ENCODE peak calls at places on chromosomes 12 and 14, in five cellular contexts. One of them, this sample, is unnamed.

GRCh38 chr14:71591929-71592328 is 340.3 kb upstream of the RGS6 start:
- DNase-seq in hepatocyte: no peak
- DNase-seq in GM23248: peak; percentile 90
- DNase-seq in HCT116: peak; percentile 16
- DNase-seq in HepG2: no peak
- DNase-seq in this sample: peak; percentile 84

GRCh38 chr14:32413967-32414640 is 85.0 kb downstream of the AKAP6 start:
- DNase-seq in HepG2: no peak
- DNase-seq in HCT116: no peak
- DNase-seq in hepatocyte: no peak
- DNase-seq in GM23248: no peak
- DNase-seq in this sample: no peak

GRCh38 chr12:124650912-124651311 is 83.5 kb upstream of the NCOR2 start:
- DNase-seq in HCT116: no peak
- DNase-seq in HepG2: no peak
- DNase-seq in GM23248: no peak
- DNase-seq in hepatocyte: no peak
- DNase-seq in this sample: no peak

GRCh38 chr12:130764475-130765185 is 48.5 kb upstream of the RIMBP2 start:
- DNase-seq in HCT116: peak; percentile 65
- DNase-seq in hepatocyte: no peak
- DNase-seq in GM23248: peak; percentile 63
- DNase-seq in HepG2: no peak
- DNase-seq in this sample: peak; percentile 38

GRCh38 chr12:68030248-68030647 is 41.0 kb downstream of the IFNG-AS1 start:
- DNase-seq in HepG2: no peak
- DNase-seq in hepatocyte: no peak
- DNase-seq in HCT116: no peak
- DNase-seq in GM23248: no peak
- DNase-seq in this sample: no peak

GRCh38 chr14:92039073-92039719 is 663 bp downstream of the TRIP11 start:
- DNase-seq in HCT116: peak; percentile 49
- DNase-seq in hepatocyte: peak; percentile 78
- DNase-seq in HepG2: peak; percentile 77
- DNase-seq in GM23248: peak; percentile 77
- DNase-seq in this sample: peak; percentile 50

GRCh38 chr12:124871297-124871696 is 7.6 kb upstream of the SCARB1 start:
- DNase-seq in GM23248: no peak
- DNase-seq in HCT116: no peak
- DNase-seq in HepG2: no peak
- DNase-seq in hepatocyte: no peak
- DNase-seq in this sample: no peak

GRCh38 chr12:56032006-56032405 is 9.7 kb upstream of the RPS26 start:
- DNase-seq in GM23248: no peak
- DNase-seq in HepG2: no peak
- DNase-seq in HCT116: no peak
- DNase-seq in hepatocyte: no peak
- DNase-seq in this sample: no peak

GRCh38 chr12:95257541-95257940 is 39.9 kb downstream of the VEZT start:
- DNase-seq in HepG2: no peak
- DNase-seq in hepatocyte: no peak
- DNase-seq in GM23248: no peak
- DNase-seq in HCT116: no peak
- DNase-seq in this sample: no peak

GRCh38 chr14:28763914-28764848 is 2.4 kb upstream of the FOXG1 start:
- DNase-seq in GM23248: no peak
- DNase-seq in hepatocyte: no peak
- DNase-seq in HepG2: no peak
- DNase-seq in HCT116: no peak
- DNase-seq in this sample: no peak

GRCh38 chr12:113940929-113941486 is 25.1 kb downstream of the RBM19 start:
- DNase-seq in HepG2: no peak
- DNase-seq in HCT116: no peak
- DNase-seq in hepatocyte: no peak
- DNase-seq in GM23248: no peak
- DNase-seq in this sample: no peak

GRCh38 chr12:113938471-113938870 is 27.7 kb downstream of the RBM19 start:
- DNase-seq in HCT116: no peak
- DNase-seq in HepG2: no peak
- DNase-seq in hepatocyte: no peak
- DNase-seq in GM23248: no peak
- DNase-seq in this sample: no peak

GRCh38 chr12:113939867-113940266 is 26.3 kb downstream of the RBM19 start:
- DNase-seq in GM23248: no peak
- DNase-seq in hepatocyte: no peak
- DNase-seq in HCT116: no peak
- DNase-seq in HepG2: no peak
- DNase-seq in this sample: no peak

GRCh38 chr12:113942209-113942608 is 23.9 kb downstream of the RBM19 start:
- DNase-seq in hepatocyte: no peak
- DNase-seq in HCT116: no peak
- DNase-seq in GM23248: no peak
- DNase-seq in HepG2: no peak
- DNase-seq in this sample: no peak

GRCh38 chr12:113940357-113940756 is 25.8 kb downstream of the RBM19 start:
- DNase-seq in HCT116: no peak
- DNase-seq in HepG2: no peak
- DNase-seq in hepatocyte: no peak
- DNase-seq in GM23248: no peak
- DNase-seq in this sample: no peak
- H3K27ac ChIP-seq in HCT116: no peak overlapping the region
- H3K27ac ChIP-seq in HepG2: no peak overlapping the region
- H3K27ac ChIP-seq in hepatocyte: no peak overlapping the region
- H3K27ac ChIP-seq in GM23248: no peak overlapping the region
- H3K27ac ChIP-seq in this sample: no peak overlapping the region

GRCh38 chr14:58151701-58152568 is at the start of gene ARMH4:
- DNase-seq in HepG2: peak; percentile 63
- DNase-seq in GM23248: peak; percentile 91
- DNase-seq in HCT116: peak; percentile 57
- DNase-seq in hepatocyte: peak; percentile 92
- DNase-seq in this sample: peak; percentile 94
- TF ChIP-seq EZH2 in HepG2: peak; percentile 76
- TF ChIP-seq EZH2 in GM23248: no peak
- TF ChIP-seq EZH2 in HCT116: no peak
- TF ChIP-seq EZH2 in hepatocyte: no peak
- TF ChIP-seq EZH2 in this sample: no peak

GRCh38 chr12:12990700-12991468 is 9.2 kb downstream of the HEBP1 start:
- DNase-seq in HCT116: no peak
- DNase-seq in GM23248: no peak
- DNase-seq in HepG2: no peak
- DNase-seq in hepatocyte: peak; percentile 24
- DNase-seq in this sample: no peak

GRCh38 chr12:12995088-12995487 is 5.0 kb downstream of the HEBP1 start:
- DNase-seq in GM23248: no peak
- DNase-seq in HCT116: no peak
- DNase-seq in HepG2: no peak
- DNase-seq in hepatocyte: no peak
- DNase-seq in this sample: no peak

GRCh38 chr12:12993367-12993766 is 6.7 kb downstream of the HEBP1 start:
- DNase-seq in GM23248: no peak
- DNase-seq in HepG2: no peak
- DNase-seq in HCT116: no peak
- DNase-seq in hepatocyte: no peak
- DNase-seq in this sample: no peak

GRCh38 chr12:12996235-12996634 is 3.8 kb downstream of the HEBP1 start:
- DNase-seq in HepG2: no peak
- DNase-seq in GM23248: no peak
- DNase-seq in HCT116: no peak
- DNase-seq in hepatocyte: no peak
- DNase-seq in this sample: no peak

GRCh38 chr12:12992418-12993175 is 7.5 kb downstream of the HEBP1 start:
- DNase-seq in hepatocyte: peak; percentile 67
- DNase-seq in GM23248: peak; percentile 93
- DNase-seq in HepG2: peak; percentile 43
- DNase-seq in HCT116: no peak
- DNase-seq in this sample: peak; percentile 80
- H3K27ac ChIP-seq in hepatocyte: peak overlapping the region; percentile 90
- H3K27ac ChIP-seq in GM23248: peak overlapping the region; percentile 95
- H3K27ac ChIP-seq in HepG2: no peak overlapping the region
- H3K27ac ChIP-seq in HCT116: no peak overlapping the region
- H3K27ac ChIP-seq in this sample: peak overlapping the region; percentile 74

DNA sequence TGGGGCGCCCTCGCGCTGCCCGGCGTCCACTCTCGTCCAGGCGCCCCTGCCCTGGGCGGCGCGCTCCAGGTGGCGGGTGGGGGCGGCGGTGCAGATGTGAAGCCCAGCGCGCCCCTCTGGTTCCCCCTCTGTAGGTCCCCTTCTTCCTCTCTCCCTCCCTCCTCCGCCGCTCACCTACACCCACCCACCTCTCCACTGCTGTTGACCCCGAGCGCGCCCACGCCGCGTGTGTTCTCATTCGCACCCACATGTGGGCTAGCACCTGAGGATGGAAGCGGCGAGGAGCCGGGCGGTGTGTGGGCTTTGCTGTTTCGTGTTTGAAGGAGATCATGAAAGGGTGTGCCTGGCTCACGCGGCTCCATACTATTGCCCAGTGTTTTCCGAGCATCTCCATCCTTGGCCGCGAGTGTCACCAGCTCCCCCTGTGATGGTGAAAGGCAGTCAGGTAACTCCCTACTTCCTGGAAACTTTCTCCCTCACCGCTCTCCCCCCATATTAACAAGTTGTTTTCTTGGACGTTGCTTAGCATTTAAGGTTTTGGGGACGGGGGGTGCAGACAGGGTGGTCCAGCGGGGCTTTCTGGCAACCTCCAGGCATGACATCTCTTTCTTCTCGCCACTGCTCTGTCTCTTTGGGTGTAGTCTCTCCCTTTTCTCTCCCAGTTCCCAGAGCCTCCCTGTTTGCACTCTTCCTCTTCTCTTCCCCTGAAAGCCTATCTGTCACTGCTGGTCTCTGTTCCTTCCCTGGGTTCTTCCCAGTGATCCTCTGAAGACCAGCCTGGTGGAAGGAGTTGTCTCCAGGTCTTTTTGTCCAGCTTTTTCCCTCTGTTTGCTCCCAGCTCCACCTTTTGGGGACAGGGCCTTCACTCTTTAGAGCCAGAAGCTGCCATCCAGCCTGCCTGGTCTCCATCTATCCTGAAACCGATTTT is 1.6 kb downstream of the CACNA1C start:
- DNase-seq in GM23248: peak; percentile 63
- DNase-seq in HCT116: no peak
- DNase-seq in HepG2: no peak
- DNase-seq in hepatocyte: peak; percentile 33
- DNase-seq in this sample: no peak
- TF ChIP-seq EZH2 in GM23248: no peak
- TF ChIP-seq EZH2 in HCT116: no peak
- TF ChIP-seq EZH2 in HepG2: no peak
- TF ChIP-seq EZH2 in hepatocyte: no peak
- TF ChIP-seq EZH2 in this sample: no peak

GRCh38 chr12:122946690-122947271 is 19.5 kb downstream of the ABCB9 start:
- DNase-seq in HepG2: peak; percentile 85
- DNase-seq in GM23248: peak; percentile 100
- DNase-seq in hepatocyte: peak; percentile 90
- DNase-seq in HCT116: peak; percentile 92
- DNase-seq in this sample: peak; percentile 53
- H3K27ac ChIP-seq in HepG2: peak overlapping the region; percentile 7
- H3K27ac ChIP-seq in GM23248: peak overlapping the region; percentile 72
- H3K27ac ChIP-seq in hepatocyte: peak overlapping the region; percentile 84
- H3K27ac ChIP-seq in HCT116: peak overlapping the region; percentile 70
- H3K27ac ChIP-seq in this sample: no peak overlapping the region

DNA sequence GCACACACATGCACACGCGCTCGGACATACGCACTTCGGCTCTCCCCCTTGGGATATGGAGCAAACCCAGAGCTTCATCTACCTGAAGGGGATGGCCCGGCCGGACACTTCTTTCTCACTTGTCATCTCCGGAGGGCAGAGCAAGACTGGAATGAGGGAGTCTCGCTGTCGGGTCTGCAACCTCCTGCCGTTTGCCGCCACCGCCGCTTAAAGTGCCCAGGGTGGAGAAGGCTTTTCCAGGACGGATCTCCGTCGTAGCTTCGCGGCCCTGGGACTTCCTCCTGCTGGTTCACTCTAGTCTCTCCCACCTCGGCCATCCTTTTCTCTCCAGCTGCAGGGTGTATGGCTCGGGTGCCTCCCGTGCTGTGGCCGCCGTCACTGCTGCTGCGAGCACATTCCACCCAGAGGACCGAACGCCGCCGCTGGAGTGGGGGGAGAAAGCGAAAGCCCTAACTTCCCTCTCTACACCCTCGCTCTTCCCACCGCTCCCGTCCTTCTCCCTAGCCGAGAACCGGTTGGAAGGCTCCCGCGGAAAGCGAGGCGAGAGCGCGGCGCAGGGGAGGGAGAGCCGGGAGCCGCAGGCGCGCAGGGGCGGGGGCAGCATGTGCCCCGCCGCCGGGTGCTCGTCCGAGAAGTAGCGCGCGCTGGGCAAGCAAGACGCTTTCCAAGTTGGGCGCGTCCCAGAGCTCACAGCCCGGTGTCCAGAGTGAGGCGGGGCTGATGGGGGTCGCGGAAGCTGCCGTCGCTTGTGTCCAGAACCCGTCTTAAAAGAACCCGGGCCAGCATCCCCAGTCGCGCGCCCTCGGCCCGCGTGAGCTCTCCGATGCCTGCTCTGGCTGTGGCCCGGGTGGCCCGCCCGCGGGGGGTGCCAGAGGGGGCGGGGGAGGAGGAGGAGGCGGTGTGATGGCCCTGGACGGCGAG is at the start of gene TRHDE:
- DNase-seq in HCT116: no peak
- DNase-seq in GM23248: peak; percentile 58
- DNase-seq in hepatocyte: peak; percentile 71
- DNase-seq in HepG2: no peak
- DNase-seq in this sample: peak; percentile 84
- TF ChIP-seq EZH2 in HCT116: no peak
- TF ChIP-seq EZH2 in GM23248: no peak
- TF ChIP-seq EZH2 in hepatocyte: peak; percentile 21
- TF ChIP-seq EZH2 in HepG2: peak; percentile 95
- TF ChIP-seq EZH2 in this sample: no peak

DNA sequence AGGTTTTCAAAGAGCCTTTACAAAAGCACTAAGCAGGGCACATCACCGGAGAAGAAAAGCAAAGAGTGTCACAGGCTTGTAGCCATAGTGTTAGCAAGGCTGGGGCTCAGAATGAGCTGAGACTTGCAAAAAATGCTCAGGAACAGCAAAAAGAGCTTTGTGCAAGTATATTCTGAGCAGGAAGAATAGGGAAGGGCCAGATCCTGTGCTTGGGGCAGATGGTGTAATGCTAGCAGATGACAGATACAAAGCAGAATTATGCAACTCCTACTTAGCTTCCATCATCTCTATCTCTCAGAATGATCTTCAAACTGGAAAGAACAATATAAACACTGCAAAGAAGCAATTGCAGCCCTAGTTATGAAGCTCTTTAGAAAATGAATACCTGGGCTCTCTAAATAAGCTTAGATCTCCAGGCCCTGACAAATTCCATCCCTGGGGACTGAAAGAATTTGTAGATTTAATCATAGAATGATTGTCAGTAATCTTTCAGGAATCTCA is 23.7 kb upstream of the PARP11 start:
- DNase-seq in hepatocyte: no peak
- DNase-seq in HepG2: no peak
- DNase-seq in GM23248: peak; percentile 22
- DNase-seq in HCT116: no peak
- DNase-seq in this sample: no peak
- H3K27ac ChIP-seq in hepatocyte: peak overlapping the region; percentile 11
- H3K27ac ChIP-seq in HepG2: no peak overlapping the region
- H3K27ac ChIP-seq in GM23248: no peak overlapping the region
- H3K27ac ChIP-seq in HCT116: no peak overlapping the region
- H3K27ac ChIP-seq in this sample: no peak overlapping the region

This sample was measured in A673.